ENCODE peak calls at places on chromosome 19, in six cellular contexts. One of them, this sample, is unnamed.
A peak's percentile ranks its signal among the peaks of the same experiment; 100 is the strongest.

GRCh38 chr19:19123386-19123785 is 14.9 kb downstream of the TMEM161A start:
- DNase-seq in tibial artery: no peak
- DNase-seq in uterus: no peak
- DNase-seq in psoas muscle: no peak
- DNase-seq in stomach: no peak
- DNase-seq in HCT116: no peak
- DNase-seq in this sample: no peak

GRCh38 chr19:4641132-4641531 is 1.8 kb downstream of the TNFAIP8L1 start:
- DNase-seq in stomach: no peak
- DNase-seq in HCT116: no peak
- DNase-seq in uterus: no peak
- DNase-seq in tibial artery: no peak
- DNase-seq in psoas muscle: no peak
- DNase-seq in this sample: no peak

GRCh38 chr19:18014197-18014596 is 6.2 kb downstream of the ARRDC2 start:
- DNase-seq in psoas muscle: no peak
- DNase-seq in HCT116: no peak
- DNase-seq in uterus: no peak
- DNase-seq in tibial artery: no peak
- DNase-seq in stomach: no peak
- DNase-seq in this sample: peak; percentile 64

GRCh38 chr19:53272044-53272443 is 4.5 kb upstream of the VN1R4 start:
- DNase-seq in psoas muscle: no peak
- DNase-seq in HCT116: no peak
- DNase-seq in tibial artery: no peak
- DNase-seq in uterus: no peak
- DNase-seq in stomach: no peak
- DNase-seq in this sample: no peak

GRCh38 chr19:37698216-37698615 is 21.3 kb downstream of the ZNF607 start:
- DNase-seq in uterus: no peak
- DNase-seq in psoas muscle: no peak
- DNase-seq in tibial artery: no peak
- DNase-seq in stomach: no peak
- DNase-seq in HCT116: no peak
- DNase-seq in this sample: no peak

GRCh38 chr19:33194527-33194883 is 375 bp downstream of the LRP3 start:
- DNase-seq in uterus: no peak
- DNase-seq in psoas muscle: no peak
- DNase-seq in tibial artery: no peak
- DNase-seq in HCT116: no peak
- DNase-seq in stomach: no peak
- DNase-seq in this sample: no peak

GRCh38 chr19:18221815-18222725 is 4.2 kb downstream of the PDE4C start:
- DNase-seq in stomach: no peak
- DNase-seq in tibial artery: no peak
- DNase-seq in uterus: no peak
- DNase-seq in psoas muscle: no peak
- DNase-seq in HCT116: no peak
- DNase-seq in this sample: no peak

GRCh38 chr19:52171321-52172169 is at the start of gene ZNF836:
- DNase-seq in tibial artery: peak; percentile 88
- DNase-seq in psoas muscle: peak; percentile 90
- DNase-seq in HCT116: no peak
- DNase-seq in stomach: peak; percentile 92
- DNase-seq in uterus: peak; percentile 95
- DNase-seq in this sample: peak; percentile 89

GRCh38 chr19:18881491-18881890 is 14.5 kb downstream of the CERS1 start:
- DNase-seq in tibial artery: no peak
- DNase-seq in HCT116: no peak
- DNase-seq in uterus: no peak
- DNase-seq in psoas muscle: no peak
- DNase-seq in stomach: no peak
- DNase-seq in this sample: no peak

GRCh38 chr19:45231891-45232290 is 13.3 kb downstream of the EXOC3L2 start:
- DNase-seq in stomach: no peak
- DNase-seq in tibial artery: no peak
- DNase-seq in uterus: no peak
- DNase-seq in HCT116: no peak
- DNase-seq in psoas muscle: no peak
- DNase-seq in this sample: no peak

GRCh38 chr19:42409477-42409876 is 17.7 kb downstream of the LIPE start:
- DNase-seq in uterus: no peak
- DNase-seq in tibial artery: no peak
- DNase-seq in psoas muscle: no peak
- DNase-seq in HCT116: no peak
- DNase-seq in stomach: peak; percentile 36
- DNase-seq in this sample: no peak

DNA sequence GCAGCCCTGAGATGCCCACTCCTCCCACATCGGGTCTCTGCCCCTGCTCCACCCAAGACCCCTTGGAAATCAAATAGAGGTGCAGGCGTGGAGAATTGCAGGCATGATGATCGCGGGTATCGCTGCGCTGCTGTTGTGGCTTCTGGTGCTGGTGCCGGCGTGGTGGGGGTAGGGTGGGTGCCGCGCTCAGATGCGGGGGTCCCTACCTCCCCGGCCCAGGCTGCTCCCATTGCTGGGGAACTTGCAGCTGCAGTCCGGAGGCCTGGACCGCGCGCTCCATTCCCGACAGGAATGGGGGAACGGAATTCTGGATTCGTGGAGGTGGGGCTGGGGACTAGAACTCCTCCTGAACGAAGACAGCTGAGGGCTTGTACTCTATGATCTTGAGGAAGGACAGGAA is 20.4 kb downstream of the CYP2F1 start:
- DNase-seq in tibial artery: no peak
- DNase-seq in psoas muscle: no peak
- DNase-seq in uterus: no peak
- DNase-seq in HCT116: no peak
- DNase-seq in stomach: no peak
- DNase-seq in this sample: no peak
- H3K27ac ChIP-seq in tibial artery: no peak overlapping the region
- H3K27ac ChIP-seq in psoas muscle: no peak overlapping the region
- H3K27ac ChIP-seq in uterus: no peak overlapping the region
- H3K27ac ChIP-seq in HCT116: no peak overlapping the region
- H3K27ac ChIP-seq in stomach: no peak overlapping the region
- H3K27ac ChIP-seq in this sample: no peak overlapping the region

GRCh38 chr19:8307965-8308866 is at the start of gene CD320:
- DNase-seq in tibial artery: peak; percentile 91
- DNase-seq in uterus: peak; percentile 86
- DNase-seq in stomach: peak; percentile 93
- DNase-seq in psoas muscle: peak; percentile 93
- DNase-seq in HCT116: peak; percentile 84
- DNase-seq in this sample: peak; percentile 79
- H3K4me1 ChIP-seq in tibial artery: peaks cover 20% of the 10 kb centered on the region
- H3K4me1 ChIP-seq in uterus: peaks cover 3% of the 10 kb centered on the region
- H3K4me1 ChIP-seq in stomach: peaks cover 27% of the 10 kb centered on the region
- H3K4me1 ChIP-seq in psoas muscle: peaks cover 30% of the 10 kb centered on the region
- H3K4me1 ChIP-seq in HCT116: peaks cover 24% of the 10 kb centered on the region
- H3K4me1 ChIP-seq in this sample: peaks cover 40% of the 10 kb centered on the region

GRCh38 chr19:16562608-16563025 is 9.6 kb downstream of the SLC35E1 start:
- DNase-seq in HCT116: no peak
- DNase-seq in stomach: no peak
- DNase-seq in uterus: no peak
- DNase-seq in tibial artery: no peak
- DNase-seq in psoas muscle: no peak
- DNase-seq in this sample: no peak
- H3K27ac ChIP-seq in HCT116: no peak overlapping the region
- H3K27ac ChIP-seq in stomach: no peak overlapping the region
- H3K27ac ChIP-seq in uterus: no peak overlapping the region
- H3K27ac ChIP-seq in tibial artery: no peak overlapping the region
- H3K27ac ChIP-seq in psoas muscle: no peak overlapping the region
- H3K27ac ChIP-seq in this sample: no peak overlapping the region

DNA sequence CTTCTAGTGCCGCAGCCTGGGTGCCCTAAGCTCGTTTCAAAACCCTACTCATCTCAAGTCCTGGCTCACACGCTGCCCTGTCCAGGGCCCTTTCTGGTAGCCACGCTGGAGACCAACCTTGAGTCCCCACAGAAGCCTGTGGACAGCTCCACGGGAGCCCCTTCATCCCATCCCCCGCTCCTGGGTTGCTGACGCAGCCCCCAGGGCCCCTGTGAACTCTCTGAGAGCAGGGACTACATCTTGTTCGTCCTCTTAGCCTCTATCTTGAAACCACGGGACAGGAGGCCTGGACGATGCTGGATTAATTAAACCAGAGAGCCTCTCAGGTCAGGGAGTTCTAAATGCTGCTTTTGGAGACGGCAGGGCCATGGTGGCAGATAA is 7.4 kb downstream of the MLLT1 start:
- DNase-seq in psoas muscle: no peak
- DNase-seq in uterus: no peak
- DNase-seq in tibial artery: no peak
- DNase-seq in HCT116: no peak
- DNase-seq in stomach: no peak
- DNase-seq in this sample: no peak
- H3K4me1 ChIP-seq in psoas muscle: peaks cover 70% of the 10 kb centered on the region
- H3K4me1 ChIP-seq in uterus: peaks cover 30% of the 10 kb centered on the region
- H3K4me1 ChIP-seq in tibial artery: peaks cover 71% of the 10 kb centered on the region
- H3K4me1 ChIP-seq in HCT116: no peaks in the 10 kb centered on the region
- H3K4me1 ChIP-seq in stomach: peaks cover 82% of the 10 kb centered on the region
- H3K4me1 ChIP-seq in this sample: peaks cover 10% of the 10 kb centered on the region

DNA sequence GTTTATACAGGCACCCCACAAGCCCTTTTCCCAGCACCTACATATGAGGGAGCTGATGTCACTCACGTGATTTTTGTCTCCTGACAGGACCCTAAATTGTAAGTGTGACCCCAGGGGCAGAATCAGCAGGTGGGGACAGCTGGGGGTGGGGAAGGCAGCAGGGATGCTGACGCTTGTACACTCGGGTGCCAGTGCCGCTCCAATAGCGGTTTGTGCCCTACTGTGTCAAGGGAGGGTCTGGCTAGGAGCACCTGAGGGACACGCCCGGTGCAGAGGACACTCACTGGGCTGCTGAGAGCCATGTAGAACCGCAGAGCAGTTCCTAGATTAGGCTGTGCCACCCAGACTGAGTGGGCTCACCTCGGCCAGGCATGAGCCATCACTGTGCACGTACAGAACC is 81.3 kb downstream of the SCGB2B2 start:
- DNase-seq in HCT116: no peak
- DNase-seq in psoas muscle: no peak
- DNase-seq in uterus: no peak
- DNase-seq in tibial artery: no peak
- DNase-seq in stomach: no peak
- DNase-seq in this sample: no peak
- H3K27ac ChIP-seq in HCT116: no peak overlapping the region
- H3K27ac ChIP-seq in psoas muscle: no peak overlapping the region
- H3K27ac ChIP-seq in uterus: no peak overlapping the region
- H3K27ac ChIP-seq in tibial artery: no peak overlapping the region
- H3K27ac ChIP-seq in stomach: no peak overlapping the region
- H3K27ac ChIP-seq in this sample: no peak overlapping the region

DNA sequence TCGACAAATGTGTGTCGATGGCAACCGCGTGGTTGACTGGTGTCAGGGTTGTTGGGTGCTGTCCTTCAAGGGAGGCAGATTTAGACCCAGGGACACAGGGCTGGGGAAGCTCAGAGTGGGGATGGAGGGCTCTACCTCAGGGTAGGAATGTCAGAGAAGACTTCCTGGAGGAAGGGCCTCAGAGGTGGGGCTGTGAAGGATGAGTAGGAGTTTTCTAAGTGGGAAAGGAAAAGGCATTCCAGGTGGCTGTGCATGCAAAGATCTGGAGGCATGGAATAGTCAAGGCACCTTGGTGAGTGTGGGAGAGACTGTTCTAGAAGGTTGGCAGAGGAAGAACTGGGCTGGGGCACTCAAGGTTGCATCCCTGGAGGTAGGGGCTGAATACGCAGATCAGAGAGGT is 2.0 kb downstream of the NRTN start:
- DNase-seq in HCT116: no peak
- DNase-seq in uterus: no peak
- DNase-seq in psoas muscle: no peak
- DNase-seq in stomach: no peak
- DNase-seq in tibial artery: no peak
- DNase-seq in this sample: no peak
- H3K4me1 ChIP-seq in HCT116: peaks cover 5% of the 10 kb centered on the region
- H3K4me1 ChIP-seq in uterus: no peaks in the 10 kb centered on the region
- H3K4me1 ChIP-seq in psoas muscle: no peaks in the 10 kb centered on the region
- H3K4me1 ChIP-seq in stomach: peaks cover 16% of the 10 kb centered on the region
- H3K4me1 ChIP-seq in tibial artery: peaks cover 19% of the 10 kb centered on the region
- H3K4me1 ChIP-seq in this sample: peaks cover 20% of the 10 kb centered on the region

GRCh38 chr19:46602392-46603194 is 1.5 kb downstream of the CALM3 start:
- DNase-seq in HCT116: no peak
- DNase-seq in stomach: no peak
- DNase-seq in psoas muscle: no peak
- DNase-seq in uterus: no peak
- DNase-seq in tibial artery: no peak
- DNase-seq in this sample: no peak
- H3K27ac ChIP-seq in HCT116: peak overlapping the region; percentile 36
- H3K27ac ChIP-seq in stomach: peak overlapping the region; percentile 96
- H3K27ac ChIP-seq in psoas muscle: peak overlapping the region; percentile 97
- H3K27ac ChIP-seq in uterus: peak overlapping the region; percentile 97
- H3K27ac ChIP-seq in tibial artery: peak overlapping the region; percentile 100
- H3K27ac ChIP-seq in this sample: peak overlapping the region; percentile 99

GRCh38 chr19:49393871-49394270 is 5.8 kb downstream of the KASH5 start:
- DNase-seq in HCT116: no peak
- DNase-seq in stomach: no peak
- DNase-seq in psoas muscle: no peak
- DNase-seq in tibial artery: no peak
- DNase-seq in uterus: no peak
- DNase-seq in this sample: no peak

GRCh38 chr19:49389406-49389805 is 1.4 kb downstream of the KASH5 start:
- DNase-seq in psoas muscle: no peak
- DNase-seq in uterus: no peak
- DNase-seq in stomach: no peak
- DNase-seq in tibial artery: no peak
- DNase-seq in HCT116: no peak
- DNase-seq in this sample: no peak

GRCh38 chr19:49391581-49392399 is 3.7 kb downstream of the KASH5 start:
- DNase-seq in uterus: peak; percentile 64
- DNase-seq in HCT116: peak; percentile 60
- DNase-seq in psoas muscle: peak; percentile 77
- DNase-seq in tibial artery: peak; percentile 68
- DNase-seq in stomach: peak; percentile 82
- DNase-seq in this sample: peak; percentile 64

GRCh38 chr19:49390131-49390977 is 2.3 kb downstream of the KASH5 start:
- DNase-seq in stomach: no peak
- DNase-seq in uterus: no peak
- DNase-seq in HCT116: no peak
- DNase-seq in tibial artery: no peak
- DNase-seq in psoas muscle: no peak
- DNase-seq in this sample: no peak

DNA sequence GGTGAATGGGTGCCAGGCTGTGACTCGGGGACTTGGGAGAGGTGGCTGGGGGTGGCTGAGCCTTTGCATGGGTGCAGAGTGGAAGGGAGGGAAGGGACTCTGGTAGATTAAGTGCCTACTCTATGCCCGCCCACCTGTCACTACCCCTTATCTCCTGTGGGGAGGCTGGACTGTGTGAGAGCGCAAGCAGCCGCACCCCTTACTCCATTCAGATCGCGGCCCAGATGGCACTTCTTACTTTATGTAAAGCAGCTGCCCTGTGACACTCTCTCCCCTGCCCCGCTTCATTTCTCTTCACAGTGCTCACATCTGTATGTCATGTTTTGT is 2.9 kb downstream of the KASH5 start:
- DNase-seq in HCT116: no peak
- DNase-seq in tibial artery: no peak
- DNase-seq in stomach: no peak
- DNase-seq in psoas muscle: no peak
- DNase-seq in uterus: no peak
- DNase-seq in this sample: no peak
- H3K4me1 ChIP-seq in HCT116: peaks cover 3% of the 10 kb centered on the region
- H3K4me1 ChIP-seq in tibial artery: no peaks in the 10 kb centered on the region
- H3K4me1 ChIP-seq in stomach: no peaks in the 10 kb centered on the region
- H3K4me1 ChIP-seq in psoas muscle: no peaks in the 10 kb centered on the region
- H3K4me1 ChIP-seq in uterus: no peaks in the 10 kb centered on the region
- H3K4me1 ChIP-seq in this sample: peaks cover 11% of the 10 kb centered on the region

GRCh38 chr19:12330340-12330739 is 3.1 kb downstream of the ZNF563 start:
- DNase-seq in HCT116: no peak
- DNase-seq in uterus: no peak
- DNase-seq in tibial artery: no peak
- DNase-seq in stomach: no peak
- DNase-seq in psoas muscle: no peak
- DNase-seq in this sample: no peak
- H3K27ac ChIP-seq in HCT116: no peak overlapping the region
- H3K27ac ChIP-seq in uterus: no peak overlapping the region
- H3K27ac ChIP-seq in tibial artery: no peak overlapping the region
- H3K27ac ChIP-seq in stomach: no peak overlapping the region
- H3K27ac ChIP-seq in psoas muscle: peak overlapping the region; percentile 18
- H3K27ac ChIP-seq in this sample: no peak overlapping the region

This sample was measured in CD4-positive, CD25-positive, alpha-beta regulatory T cell.